ENCODE peak calls at places on chromosomes 2 and 18, in eight cellular contexts. C is OCI-LY7, H is PC-3, F is MM.1S, G is GM23248, X is HCT116, I is neural progenitor cell, B is SK-N-SH. U is an unnamed sample.

GRCh38 chr2:96527990-96528679 is 8.4 kb upstream of the ARID5A start:
- DNase-seq in C (no peak), H (no peak), F (peak; percentile 52), G (peak; percentile 48), X (no peak), I (no peak), B (no peak), U (no peak)

GRCh38 chr2:173999724-174000123 is 34.6 kb upstream of the SP3 start:
- DNase-seq in C (no peak), H (no peak), F (no peak), G (no peak), X (no peak), I (no peak), B (no peak), U (no peak)

GRCh38 chr18:33578371-33579146 is 540 bp downstream of the ASXL3 start:
- DNase-seq in C (peak; percentile 20), H (no peak), F (no peak), G (peak; percentile 27), X (no peak), I (peak; percentile 72), B (no peak), U (peak; percentile 58)

GRCh38 chr2:127953128-127953718 is 67.5 kb upstream of the AMMECR1L start:
- DNase-seq in C (no peak), H (no peak), F (no peak), G (no peak), X (no peak), I (no peak), B (no peak), U (peak; percentile 24)

GRCh38 chr2:52810460-52810859 is 957.1 kb upstream of the CHAC2 start:
- DNase-seq in C (no peak), H (peak; percentile 69), F (peak; percentile 50), G (peak; percentile 31), X (peak; percentile 32), I (peak; percentile 35), B (peak; percentile 2), U (peak; percentile 31)

GRCh38 chr18:66575263-66575662 is 28.6 kb downstream of the CDH19 start:
- DNase-seq in C (no peak), H (no peak), F (no peak), G (no peak), X (no peak), I (no peak), B (no peak), U (no peak)

GRCh38 chr2:14220101-14220500 is 412.4 kb upstream of the LRATD1 start:
- DNase-seq in C (no peak), H (peak; percentile 5), F (no peak), G (no peak), X (no peak), I (no peak), B (no peak), U (no peak)

GRCh38 chr2:149087751-149088150 is 49.3 kb downstream of the LYPD6B start:
- DNase-seq in C (peak; percentile 26), H (peak; percentile 34), F (no peak), G (no peak), X (no peak), I (no peak), B (no peak), U (peak; percentile 11)

GRCh38 chr2:7530001-7530400 is 612.8 kb downstream of the RNF144A start:
- DNase-seq in C (no peak), H (peak; percentile 65), F (no peak), G (peak; percentile 79), X (no peak), I (no peak), B (no peak), U (no peak)

GRCh38 chr18:46148810-46149209 is 44.6 kb downstream of the HAUS1 start:
- DNase-seq in C (peak; percentile 47), H (peak; percentile 67), F (peak; percentile 60), G (peak; percentile 71), X (no peak), I (peak; percentile 78), B (peak; percentile 70), U (peak; percentile 75)

GRCh38 chr2:219019436-219019835 is 21.9 kb downstream of the CFAP65 start:
- DNase-seq in C (no peak), H (no peak), F (no peak), G (no peak), X (no peak), I (no peak), B (no peak), U (no peak)

GRCh38 chr2:152961376-152961775 is 243.0 kb downstream of the ARL6IP6 start:
- DNase-seq in C (no peak), H (no peak), F (no peak), G (no peak), X (no peak), I (no peak), B (no peak), U (no peak)

GRCh38 chr2:152962446-152962845 is 244.0 kb downstream of the ARL6IP6 start:
- DNase-seq in C (no peak), H (peak; percentile 12), F (no peak), G (no peak), X (no peak), I (no peak), B (no peak), U (no peak)
- H3K4me2 ChIP-seq in C (no peak overlapping the region), H (no peak overlapping the region), F (no peak overlapping the region), G (no peak overlapping the region), X (no peak overlapping the region), I (no peak overlapping the region), B (no peak overlapping the region), U (no peak overlapping the region)

DNA sequence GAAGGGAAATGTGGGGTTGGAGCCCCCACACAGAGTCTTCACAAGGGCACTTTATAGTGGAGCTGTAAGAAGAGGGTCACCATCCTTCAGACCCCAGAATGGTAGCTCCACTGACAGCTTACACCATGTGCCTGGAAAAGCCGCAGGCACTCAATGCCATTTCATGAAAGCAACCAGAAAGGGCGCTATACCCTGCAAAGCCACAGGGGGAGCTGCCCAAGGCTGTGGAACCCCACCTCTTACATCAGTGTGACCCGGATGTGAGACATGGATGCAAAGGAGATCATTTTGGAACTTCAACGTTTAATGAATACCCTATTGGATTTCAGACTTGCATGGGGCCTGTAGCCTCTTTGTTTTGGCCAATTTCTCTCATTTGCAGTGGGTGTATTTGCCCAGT is 694.7 kb downstream of the CBLN2 start:
- DNase-seq in C (no peak), H (no peak), F (no peak), G (no peak), X (no peak), I (no peak), B (no peak), U (no peak)
- TF ChIP-seq EZH2phosphoT487 in C (no peak), H (no peak), F (no peak), G (no peak), X (no peak), I (no peak), B (no peak), U (no peak)

GRCh38 chr18:80023173-80023572 is 11.1 kb upstream of the RBFA start:
- DNase-seq in C (peak; percentile 19), H (no peak), F (no peak), G (peak; percentile 9), X (peak; percentile 28), I (peak; percentile 15), B (no peak), U (no peak)
- H3K9me3 ChIP-seq in C (peaks cover 16% of the 10 kb centered on the region), H (peaks cover 26% of the 10 kb centered on the region), F (no peaks in the 10 kb centered on the region), G (no peaks in the 10 kb centered on the region), X (peaks cover 26% of the 10 kb centered on the region), I (peaks cover 43% of the 10 kb centered on the region), B (peaks cover 24% of the 10 kb centered on the region), U (peaks cover 35% of the 10 kb centered on the region)

GRCh38 chr2:109382236-109382930 is 231.4 kb downstream of the SEPTIN10 start:
- DNase-seq in C (no peak), H (no peak), F (no peak), G (no peak), X (no peak), I (no peak), B (no peak), U (no peak)

GRCh38 chr2:109381327-109381820 is 232.4 kb downstream of the SEPTIN10 start:
- DNase-seq in C (no peak), H (no peak), F (no peak), G (no peak), X (no peak), I (no peak), B (no peak), U (no peak)

GRCh38 chr2:109383505-109384307 is 230.1 kb downstream of the SEPTIN10 start:
- DNase-seq in C (no peak), H (no peak), F (no peak), G (no peak), X (no peak), I (no peak), B (no peak), U (no peak)

GRCh38 chr2:109384308-109385271 is 229.2 kb downstream of the SEPTIN10 start:
- DNase-seq in C (no peak), H (no peak), F (no peak), G (no peak), X (no peak), I (no peak), B (no peak), U (no peak)

GRCh38 chr2:109382946-109383345 is 230.8 kb downstream of the SEPTIN10 start:
- DNase-seq in C (no peak), H (peak; percentile 48), F (no peak), G (peak; percentile 86), X (no peak), I (no peak), B (peak; percentile 53), U (peak; percentile 59)
- H3K4me2 ChIP-seq in C (no peak overlapping the region), H (no peak overlapping the region), F (no peak overlapping the region), G (no peak overlapping the region), X (no peak overlapping the region), I (no peak overlapping the region), B (peak overlapping the region; percentile 43), U (no peak overlapping the region)

DNA sequence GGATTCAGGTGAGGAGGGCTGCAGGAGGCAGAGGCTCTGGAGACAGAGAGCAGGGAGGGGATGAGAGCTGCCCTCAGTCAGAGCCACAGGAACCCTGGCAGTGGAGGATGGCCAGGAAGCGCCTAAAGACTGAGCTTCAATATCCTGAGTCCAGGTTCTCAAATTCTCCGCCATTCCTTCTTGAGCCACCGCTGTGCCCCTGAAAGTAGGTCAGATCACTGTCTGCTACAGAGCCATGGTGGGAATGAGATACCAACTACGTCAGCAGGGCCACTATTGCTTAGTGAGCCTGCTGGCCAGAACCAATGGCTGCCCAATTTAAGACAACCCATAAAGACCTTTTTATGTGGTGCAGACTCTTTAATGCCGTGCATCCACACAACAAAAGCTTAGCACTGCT is 155.5 kb downstream of the CTIF start:
- DNase-seq in C (no peak), H (no peak), F (no peak), G (no peak), X (no peak), I (no peak), B (peak; percentile 50), U (no peak)
- TF ChIP-seq EZH2phosphoT487 in C (no peak), H (no peak), F (no peak), G (no peak), X (no peak), I (no peak), B (no peak), U (no peak)

GRCh38 chr2:189940913-189941312 is 121.6 kb downstream of the MSTN start:
- DNase-seq in C (no peak), H (no peak), F (no peak), G (no peak), X (no peak), I (no peak), B (no peak), U (no peak)
- H3K9me3 ChIP-seq in C (peaks cover 47% of the 10 kb centered on the region), H (peaks cover 16% of the 10 kb centered on the region), F (no peaks in the 10 kb centered on the region), G (peaks cover 12% of the 10 kb centered on the region), X (peaks cover 4% of the 10 kb centered on the region), I (no peaks in the 10 kb centered on the region), B (peaks cover 8% of the 10 kb centered on the region), U (peaks cover 4% of the 10 kb centered on the region)

U was measured in hepatocyte.